ENCODE peak calls at places on chromosome 6, in seven cellular contexts. One of them, this sample, is unnamed.

GRCh38 chr6:169719117-169719516 is 5.2 kb downstream of the PHF10 start:
- DNase-seq in Peyer's patch: no peak
- DNase-seq in stomach: no peak
- DNase-seq in adipocyte: no peak
- DNase-seq in neural progenitor cell: no peak
- DNase-seq in cardiac muscle cell: no peak
- DNase-seq in endothelial cell of umbilical vein: no peak
- DNase-seq in this sample: no peak

GRCh38 chr6:8108031-8108660 is 5.8 kb upstream of the EEF1E1 start:
- DNase-seq in Peyer's patch: no peak
- DNase-seq in stomach: no peak
- DNase-seq in adipocyte: peak; percentile 84
- DNase-seq in neural progenitor cell: no peak
- DNase-seq in cardiac muscle cell: peak; percentile 80
- DNase-seq in endothelial cell of umbilical vein: peak; percentile 97
- DNase-seq in this sample: no peak

GRCh38 chr6:68559716-68560115 is 75.4 kb upstream of the ADGRB3 start:
- DNase-seq in Peyer's patch: no peak
- DNase-seq in stomach: no peak
- DNase-seq in adipocyte: no peak
- DNase-seq in neural progenitor cell: peak; percentile 48
- DNase-seq in cardiac muscle cell: no peak
- DNase-seq in endothelial cell of umbilical vein: no peak
- DNase-seq in this sample: no peak

GRCh38 chr6:110357696-110358535 is at the start of gene METTL24:
- DNase-seq in Peyer's patch: no peak
- DNase-seq in stomach: peak; percentile 27
- DNase-seq in adipocyte: peak; percentile 32
- DNase-seq in neural progenitor cell: peak; percentile 70
- DNase-seq in cardiac muscle cell: no peak
- DNase-seq in endothelial cell of umbilical vein: no peak
- DNase-seq in this sample: no peak

GRCh38 chr6:47700051-47700450 is 1.7 kb downstream of the ADGRF4 start:
- DNase-seq in Peyer's patch: no peak
- DNase-seq in stomach: no peak
- DNase-seq in adipocyte: peak; percentile 45
- DNase-seq in neural progenitor cell: no peak
- DNase-seq in cardiac muscle cell: peak; percentile 81
- DNase-seq in endothelial cell of umbilical vein: no peak
- DNase-seq in this sample: no peak

GRCh38 chr6:85449388-85449817 is 480 bp upstream of the NT5E start:
- DNase-seq in Peyer's patch: peak; percentile 66
- DNase-seq in stomach: no peak
- DNase-seq in adipocyte: peak; percentile 82
- DNase-seq in neural progenitor cell: peak; percentile 56
- DNase-seq in cardiac muscle cell: peak; percentile 76
- DNase-seq in endothelial cell of umbilical vein: peak; percentile 47
- DNase-seq in this sample: peak; percentile 16

GRCh38 chr6:95280690-95281273 is 296.6 kb upstream of the MANEA start:
- DNase-seq in Peyer's patch: no peak
- DNase-seq in stomach: no peak
- DNase-seq in adipocyte: peak; percentile 34
- DNase-seq in neural progenitor cell: peak; percentile 79
- DNase-seq in cardiac muscle cell: peak; percentile 62
- DNase-seq in endothelial cell of umbilical vein: no peak
- DNase-seq in this sample: no peak

GRCh38 chr6:130851026-130851425 is 23.8 kb downstream of the SMLR1 start:
- DNase-seq in Peyer's patch: no peak
- DNase-seq in stomach: no peak
- DNase-seq in adipocyte: no peak
- DNase-seq in neural progenitor cell: no peak
- DNase-seq in cardiac muscle cell: no peak
- DNase-seq in endothelial cell of umbilical vein: peak; percentile 25
- DNase-seq in this sample: no peak

GRCh38 chr6:40963019-40963418 is 76.0 kb downstream of the UNC5CL start:
- DNase-seq in Peyer's patch: no peak
- DNase-seq in stomach: no peak
- DNase-seq in adipocyte: no peak
- DNase-seq in neural progenitor cell: no peak
- DNase-seq in cardiac muscle cell: no peak
- DNase-seq in endothelial cell of umbilical vein: no peak
- DNase-seq in this sample: no peak

GRCh38 chr6:170295519-170296422 is 4.9 kb upstream of the DLL1 start:
- DNase-seq in Peyer's patch: peak; percentile 52
- DNase-seq in stomach: peak; percentile 37
- DNase-seq in adipocyte: peak; percentile 57
- DNase-seq in neural progenitor cell: peak; percentile 95
- DNase-seq in cardiac muscle cell: no peak
- DNase-seq in endothelial cell of umbilical vein: peak; percentile 21
- DNase-seq in this sample: peak; percentile 63

GRCh38 chr6:39003072-39003471 is 45.5 kb upstream of the GLP1R start:
- DNase-seq in Peyer's patch: no peak
- DNase-seq in stomach: no peak
- DNase-seq in adipocyte: no peak
- DNase-seq in neural progenitor cell: peak; percentile 48
- DNase-seq in cardiac muscle cell: peak; percentile 2
- DNase-seq in endothelial cell of umbilical vein: no peak
- DNase-seq in this sample: no peak

GRCh38 chr6:136060759-136061158 is 189.4 kb downstream of the MTFR2 start:
- DNase-seq in Peyer's patch: no peak
- DNase-seq in stomach: no peak
- DNase-seq in adipocyte: no peak
- DNase-seq in neural progenitor cell: no peak
- DNase-seq in cardiac muscle cell: no peak
- DNase-seq in endothelial cell of umbilical vein: no peak
- DNase-seq in this sample: no peak

GRCh38 chr6:118356054-118356453 is 192.0 kb upstream of the PLN start:
- DNase-seq in Peyer's patch: no peak
- DNase-seq in stomach: no peak
- DNase-seq in adipocyte: peak; percentile 71
- DNase-seq in neural progenitor cell: no peak
- DNase-seq in cardiac muscle cell: no peak
- DNase-seq in endothelial cell of umbilical vein: no peak
- DNase-seq in this sample: no peak

GRCh38 chr6:35073211-35073610 is 67.9 kb downstream of the TCP11 start:
- DNase-seq in Peyer's patch: no peak
- DNase-seq in stomach: no peak
- DNase-seq in adipocyte: no peak
- DNase-seq in neural progenitor cell: no peak
- DNase-seq in cardiac muscle cell: no peak
- DNase-seq in endothelial cell of umbilical vein: no peak
- DNase-seq in this sample: no peak

GRCh38 chr6:108651287-108651686 is 90.6 kb downstream of the FOXO3 start:
- DNase-seq in Peyer's patch: no peak
- DNase-seq in stomach: no peak
- DNase-seq in adipocyte: no peak
- DNase-seq in neural progenitor cell: no peak
- DNase-seq in cardiac muscle cell: no peak
- DNase-seq in endothelial cell of umbilical vein: no peak
- DNase-seq in this sample: no peak
- H3K4me1 ChIP-seq in Peyer's patch: no peaks in the 10 kb centered on the region
- H3K4me1 ChIP-seq in stomach: peaks cover 99% of the 10 kb centered on the region
- H3K4me1 ChIP-seq in adipocyte: peaks cover 93% of the 10 kb centered on the region
- H3K4me1 ChIP-seq in neural progenitor cell: peaks cover 10% of the 10 kb centered on the region
- H3K4me1 ChIP-seq in cardiac muscle cell: peaks cover 11% of the 10 kb centered on the region
- H3K4me1 ChIP-seq in endothelial cell of umbilical vein: peaks cover 9% of the 10 kb centered on the region
- H3K4me1 ChIP-seq in this sample: no peaks in the 10 kb centered on the region

DNA sequence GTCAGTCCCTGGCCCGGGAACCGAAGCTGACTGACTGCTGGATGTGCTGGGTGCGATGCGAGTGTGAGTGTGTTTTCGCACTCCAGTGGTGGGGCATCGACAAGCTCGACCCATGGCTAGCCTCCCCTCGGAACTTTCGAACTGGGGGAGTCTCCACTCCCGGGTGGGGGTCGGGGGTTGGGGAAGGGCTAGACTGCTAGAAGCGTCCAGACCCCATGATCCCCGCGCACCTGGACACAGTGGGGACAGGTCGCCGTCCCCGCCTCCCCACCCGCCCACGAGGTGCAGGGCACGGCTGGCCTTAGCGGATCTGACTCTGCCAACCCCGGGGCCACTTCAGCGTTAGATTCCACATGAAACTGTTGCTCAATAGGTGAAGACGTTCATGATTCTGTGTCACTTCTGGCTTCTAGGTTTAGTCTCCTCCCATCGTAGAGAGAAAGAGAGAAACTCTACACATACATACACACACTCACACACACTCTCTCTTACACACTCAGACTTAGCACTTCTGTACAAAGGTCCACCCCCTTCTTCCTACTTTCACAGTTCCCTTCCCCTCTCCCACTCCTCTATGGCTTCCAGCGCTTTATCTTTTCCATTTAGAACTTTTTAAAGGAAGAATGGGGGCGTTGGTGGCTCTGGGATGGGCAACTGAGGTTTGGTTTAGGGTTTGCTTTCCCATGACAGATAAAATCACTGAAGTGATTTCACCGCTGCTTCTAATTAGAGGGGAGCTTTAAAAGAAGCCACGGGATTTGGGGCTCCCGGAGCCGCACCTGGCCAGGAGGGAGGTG is 5.1 kb upstream of the TFAP2A start:
- DNase-seq in Peyer's patch: no peak
- DNase-seq in stomach: no peak
- DNase-seq in adipocyte: no peak
- DNase-seq in neural progenitor cell: no peak
- DNase-seq in cardiac muscle cell: no peak
- DNase-seq in endothelial cell of umbilical vein: no peak
- DNase-seq in this sample: no peak
- H3K27me3 ChIP-seq in Peyer's patch: peaks cover 87% of the 10 kb centered on the region
- H3K27me3 ChIP-seq in stomach: peaks cover 52% of the 10 kb centered on the region
- H3K27me3 ChIP-seq in adipocyte: peaks cover 93% of the 10 kb centered on the region
- H3K27me3 ChIP-seq in neural progenitor cell: peaks cover 100% of the 10 kb centered on the region
- H3K27me3 ChIP-seq in cardiac muscle cell: peaks cover 100% of the 10 kb centered on the region
- H3K27me3 ChIP-seq in endothelial cell of umbilical vein: peaks cover 97% of the 10 kb centered on the region
- H3K27me3 ChIP-seq in this sample: no peaks in the 10 kb centered on the region

DNA sequence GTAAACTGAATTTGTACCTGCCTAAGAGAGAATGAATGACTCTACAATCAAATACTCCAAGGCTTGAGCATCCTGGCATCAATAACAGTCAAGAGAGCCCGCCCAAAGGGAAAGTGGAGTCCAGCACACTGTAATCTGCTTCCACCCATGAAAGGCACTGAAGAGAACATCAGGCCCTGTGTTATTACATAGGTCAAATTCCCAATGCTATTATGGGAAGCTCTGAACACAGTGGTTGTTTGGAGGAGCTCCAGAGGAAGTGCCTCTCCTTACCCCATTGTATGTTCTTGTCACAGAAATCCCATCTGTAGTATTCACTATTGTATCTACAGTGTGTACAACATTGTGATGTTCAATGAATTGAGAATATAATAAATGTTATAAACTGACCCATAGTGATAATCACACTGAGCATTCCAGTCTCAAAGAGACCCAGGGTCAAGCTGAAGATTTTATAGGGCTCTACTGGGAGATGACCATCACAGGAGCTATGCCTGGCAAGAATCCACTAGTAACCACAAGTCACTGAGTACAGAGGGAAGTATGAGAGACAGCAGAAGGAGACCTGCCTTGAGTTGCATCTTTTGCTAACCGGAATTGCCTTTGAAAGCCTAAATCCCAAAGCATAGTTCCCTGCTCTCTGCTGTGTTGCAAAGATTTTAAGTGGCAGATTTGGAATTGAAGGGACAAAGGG is 446.7 kb downstream of the GJA1 start:
- DNase-seq in Peyer's patch: no peak
- DNase-seq in stomach: no peak
- DNase-seq in adipocyte: peak; percentile 75
- DNase-seq in neural progenitor cell: no peak
- DNase-seq in cardiac muscle cell: peak; percentile 67
- DNase-seq in endothelial cell of umbilical vein: no peak
- DNase-seq in this sample: no peak
- H3K4me1 ChIP-seq in Peyer's patch: no peaks in the 10 kb centered on the region
- H3K4me1 ChIP-seq in stomach: no peaks in the 10 kb centered on the region
- H3K4me1 ChIP-seq in adipocyte: peaks cover 64% of the 10 kb centered on the region
- H3K4me1 ChIP-seq in neural progenitor cell: peaks cover 7% of the 10 kb centered on the region
- H3K4me1 ChIP-seq in cardiac muscle cell: peaks cover 6% of the 10 kb centered on the region
- H3K4me1 ChIP-seq in endothelial cell of umbilical vein: no peaks in the 10 kb centered on the region
- H3K4me1 ChIP-seq in this sample: no peaks in the 10 kb centered on the region

DNA sequence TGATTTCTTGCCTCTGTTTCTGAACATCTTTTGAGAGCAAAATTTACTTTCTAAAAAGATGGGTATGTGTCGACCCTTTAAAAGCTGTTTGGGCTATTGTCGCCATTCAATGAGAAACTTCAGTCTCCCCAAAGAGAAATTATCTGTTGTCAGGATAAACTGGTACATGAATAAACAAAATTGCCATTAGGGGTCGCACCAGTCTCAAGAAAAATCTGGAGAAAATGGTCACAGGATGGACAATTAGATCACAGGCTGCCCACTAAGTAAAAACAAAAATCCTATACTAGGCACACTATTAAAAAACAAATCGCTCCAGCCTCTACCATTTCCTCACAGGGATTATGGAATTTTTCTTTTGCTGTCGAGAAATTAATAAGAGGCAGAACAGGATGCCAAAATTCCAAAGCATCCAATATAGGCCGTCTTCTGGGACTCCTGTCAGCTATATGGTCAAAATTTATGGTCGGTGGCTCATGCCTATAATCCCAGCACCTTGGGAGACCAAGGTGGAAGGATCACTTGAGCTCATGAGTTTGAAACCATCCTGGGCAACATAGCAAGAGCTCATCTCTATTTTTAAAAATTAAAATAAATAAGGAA is 5.5 kb upstream of the HLA-E start:
- DNase-seq in Peyer's patch: no peak
- DNase-seq in stomach: no peak
- DNase-seq in adipocyte: peak; percentile 91
- DNase-seq in neural progenitor cell: peak; percentile 71
- DNase-seq in cardiac muscle cell: peak; percentile 84
- DNase-seq in endothelial cell of umbilical vein: peak; percentile 84
- DNase-seq in this sample: peak; percentile 32
- H3K27me3 ChIP-seq in Peyer's patch: peaks cover 6% of the 10 kb centered on the region
- H3K27me3 ChIP-seq in stomach: peaks cover 9% of the 10 kb centered on the region
- H3K27me3 ChIP-seq in adipocyte: peaks cover 32% of the 10 kb centered on the region
- H3K27me3 ChIP-seq in neural progenitor cell: peaks cover 74% of the 10 kb centered on the region
- H3K27me3 ChIP-seq in cardiac muscle cell: peaks cover 73% of the 10 kb centered on the region
- H3K27me3 ChIP-seq in endothelial cell of umbilical vein: peaks cover 29% of the 10 kb centered on the region
- H3K27me3 ChIP-seq in this sample: peaks cover 26% of the 10 kb centered on the region

GRCh38 chr6:98929498-98930060 is 18.2 kb downstream of the FBXL4 start:
- DNase-seq in Peyer's patch: no peak
- DNase-seq in stomach: no peak
- DNase-seq in adipocyte: no peak
- DNase-seq in neural progenitor cell: no peak
- DNase-seq in cardiac muscle cell: no peak
- DNase-seq in endothelial cell of umbilical vein: no peak
- DNase-seq in this sample: no peak
- H3K4me1 ChIP-seq in Peyer's patch: no peaks in the 10 kb centered on the region
- H3K4me1 ChIP-seq in stomach: peaks cover 9% of the 10 kb centered on the region
- H3K4me1 ChIP-seq in adipocyte: peaks cover 3% of the 10 kb centered on the region
- H3K4me1 ChIP-seq in neural progenitor cell: peaks cover 19% of the 10 kb centered on the region
- H3K4me1 ChIP-seq in cardiac muscle cell: no peaks in the 10 kb centered on the region
- H3K4me1 ChIP-seq in endothelial cell of umbilical vein: peaks cover 8% of the 10 kb centered on the region
- H3K4me1 ChIP-seq in this sample: no peaks in the 10 kb centered on the region

DNA sequence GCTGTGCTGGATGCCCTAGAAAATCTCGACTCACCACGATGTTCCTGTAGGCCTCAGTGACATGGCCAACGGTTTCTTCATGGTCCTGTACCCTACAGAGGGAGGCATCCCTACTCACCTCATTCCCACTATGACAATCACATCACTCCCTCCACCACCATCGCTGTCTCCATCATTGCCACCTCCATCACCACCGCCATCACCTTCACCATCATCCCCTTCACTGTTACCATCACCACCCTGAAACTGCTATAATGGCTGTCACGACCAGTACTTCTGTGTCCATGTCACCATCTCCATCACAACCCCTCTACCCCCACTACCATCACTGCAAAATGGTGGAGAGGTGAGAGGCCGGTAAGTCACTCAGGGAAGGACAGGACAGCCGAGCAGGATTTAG is 29.8 kb upstream of the MRPS18A start:
- DNase-seq in Peyer's patch: no peak
- DNase-seq in stomach: no peak
- DNase-seq in adipocyte: no peak
- DNase-seq in neural progenitor cell: no peak
- DNase-seq in cardiac muscle cell: no peak
- DNase-seq in endothelial cell of umbilical vein: no peak
- DNase-seq in this sample: no peak
- H3K27me3 ChIP-seq in Peyer's patch: no peaks in the 10 kb centered on the region
- H3K27me3 ChIP-seq in stomach: no peaks in the 10 kb centered on the region
- H3K27me3 ChIP-seq in adipocyte: no peaks in the 10 kb centered on the region
- H3K27me3 ChIP-seq in neural progenitor cell: no peaks in the 10 kb centered on the region
- H3K27me3 ChIP-seq in cardiac muscle cell: no peaks in the 10 kb centered on the region
- H3K27me3 ChIP-seq in endothelial cell of umbilical vein: no peaks in the 10 kb centered on the region
- H3K27me3 ChIP-seq in this sample: peaks cover 20% of the 10 kb centered on the region

This sample was measured in DND-41.